ENCODE peak calls at places on chromosomes 12 and 14, in six cellular contexts. One of them, this sample, is unnamed.

GRCh38 chr14:97219356-97220017 is 422.3 kb downstream of the VRK1 start:
- DNase-seq in PC-3: no peak
- DNase-seq in epithelial cell of esophagus: no peak
- DNase-seq in neural progenitor cell: no peak
- DNase-seq in cardiac muscle cell: no peak
- DNase-seq in GM12865: no peak
- DNase-seq in this sample: peak

GRCh38 chr14:33564774-33565630 is 385.9 kb downstream of the EGLN3 start:
- DNase-seq in PC-3: peak
- DNase-seq in epithelial cell of esophagus: peak
- DNase-seq in neural progenitor cell: no peak
- DNase-seq in cardiac muscle cell: no peak
- DNase-seq in GM12865: peak
- DNase-seq in this sample: no peak

GRCh38 chr12:108857158-108857407 is 300 bp downstream of the SSH1 start:
- DNase-seq in PC-3: no peak
- DNase-seq in epithelial cell of esophagus: no peak
- DNase-seq in neural progenitor cell: no peak
- DNase-seq in cardiac muscle cell: no peak
- DNase-seq in GM12865: no peak
- DNase-seq in this sample: no peak

GRCh38 chr12:121581681-121582439 is 1.0 kb upstream of the KDM2B start:
- DNase-seq in PC-3: no peak
- DNase-seq in epithelial cell of esophagus: no peak
- DNase-seq in neural progenitor cell: peak
- DNase-seq in cardiac muscle cell: peak
- DNase-seq in GM12865: no peak
- DNase-seq in this sample: no peak

GRCh38 chr12:82555699-82556098 is 131.0 kb upstream of the TMTC2 start:
- DNase-seq in PC-3: peak
- DNase-seq in epithelial cell of esophagus: no peak
- DNase-seq in neural progenitor cell: no peak
- DNase-seq in cardiac muscle cell: no peak
- DNase-seq in GM12865: no peak
- DNase-seq in this sample: no peak

GRCh38 chr14:75881986-75882385 is 99.8 kb downstream of the TGFB3 start:
- DNase-seq in PC-3: no peak
- DNase-seq in epithelial cell of esophagus: no peak
- DNase-seq in neural progenitor cell: no peak
- DNase-seq in cardiac muscle cell: no peak
- DNase-seq in GM12865: no peak
- DNase-seq in this sample: no peak

GRCh38 chr12:95213928-95214327 is 3.3 kb downstream of the FGD6 start:
- DNase-seq in PC-3: no peak
- DNase-seq in epithelial cell of esophagus: no peak
- DNase-seq in neural progenitor cell: no peak
- DNase-seq in cardiac muscle cell: peak
- DNase-seq in GM12865: peak
- DNase-seq in this sample: no peak

GRCh38 chr12:94777936-94778335 is 127.6 kb upstream of the TMCC3 start:
- DNase-seq in PC-3: no peak
- DNase-seq in epithelial cell of esophagus: no peak
- DNase-seq in neural progenitor cell: no peak
- DNase-seq in cardiac muscle cell: no peak
- DNase-seq in GM12865: no peak
- DNase-seq in this sample: no peak

GRCh38 chr12:75881910-75882309 is 149.7 kb downstream of the PHLDA1 start:
- DNase-seq in PC-3: no peak
- DNase-seq in epithelial cell of esophagus: no peak
- DNase-seq in neural progenitor cell: no peak
- DNase-seq in cardiac muscle cell: no peak
- DNase-seq in GM12865: no peak
- DNase-seq in this sample: no peak

GRCh38 chr14:69948311-69948710 is 69.1 kb downstream of the SMOC1 start:
- DNase-seq in PC-3: no peak
- DNase-seq in epithelial cell of esophagus: no peak
- DNase-seq in neural progenitor cell: no peak
- DNase-seq in cardiac muscle cell: no peak
- DNase-seq in GM12865: no peak
- DNase-seq in this sample: no peak

GRCh38 chr12:100199347-100200136 is 1.1 kb upstream of the ACTR6 start:
- DNase-seq in PC-3: peak
- DNase-seq in epithelial cell of esophagus: peak
- DNase-seq in neural progenitor cell: peak
- DNase-seq in cardiac muscle cell: peak
- DNase-seq in GM12865: peak
- DNase-seq in this sample: peak

GRCh38 chr14:79320561-79320960 is 890.7 kb downstream of the DIO2 start:
- DNase-seq in PC-3: no peak
- DNase-seq in epithelial cell of esophagus: no peak
- DNase-seq in neural progenitor cell: no peak
- DNase-seq in cardiac muscle cell: no peak
- DNase-seq in GM12865: no peak
- DNase-seq in this sample: no peak

GRCh38 chr12:78290606-78291345 is 460.1 kb downstream of the NAV3 start:
- DNase-seq in PC-3: peak
- DNase-seq in epithelial cell of esophagus: peak
- DNase-seq in neural progenitor cell: no peak
- DNase-seq in cardiac muscle cell: no peak
- DNase-seq in GM12865: no peak
- DNase-seq in this sample: peak

GRCh38 chr12:98533723-98534251 is 18.4 kb downstream of the TMPO start:
- DNase-seq in PC-3: no peak
- DNase-seq in epithelial cell of esophagus: no peak
- DNase-seq in neural progenitor cell: no peak
- DNase-seq in cardiac muscle cell: peak
- DNase-seq in GM12865: no peak
- DNase-seq in this sample: no peak
- TF ChIP-seq CTCF in PC-3: no peak
- TF ChIP-seq CTCF in epithelial cell of esophagus: no peak
- TF ChIP-seq CTCF in neural progenitor cell: no peak
- TF ChIP-seq CTCF in cardiac muscle cell: no peak
- TF ChIP-seq CTCF in GM12865: no peak
- TF ChIP-seq CTCF in this sample: no peak

GRCh38 chr12:3313655-3314305 is 177.2 kb upstream of the PRMT8 start:
- DNase-seq in PC-3: peak
- DNase-seq in epithelial cell of esophagus: no peak
- DNase-seq in neural progenitor cell: peak
- DNase-seq in cardiac muscle cell: peak
- DNase-seq in GM12865: peak
- DNase-seq in this sample: peak
- TF ChIP-seq CTCF in PC-3: peak
- TF ChIP-seq CTCF in epithelial cell of esophagus: peak
- TF ChIP-seq CTCF in neural progenitor cell: peak
- TF ChIP-seq CTCF in cardiac muscle cell: peak
- TF ChIP-seq CTCF in GM12865: peak
- TF ChIP-seq CTCF in this sample: peak

DNA sequence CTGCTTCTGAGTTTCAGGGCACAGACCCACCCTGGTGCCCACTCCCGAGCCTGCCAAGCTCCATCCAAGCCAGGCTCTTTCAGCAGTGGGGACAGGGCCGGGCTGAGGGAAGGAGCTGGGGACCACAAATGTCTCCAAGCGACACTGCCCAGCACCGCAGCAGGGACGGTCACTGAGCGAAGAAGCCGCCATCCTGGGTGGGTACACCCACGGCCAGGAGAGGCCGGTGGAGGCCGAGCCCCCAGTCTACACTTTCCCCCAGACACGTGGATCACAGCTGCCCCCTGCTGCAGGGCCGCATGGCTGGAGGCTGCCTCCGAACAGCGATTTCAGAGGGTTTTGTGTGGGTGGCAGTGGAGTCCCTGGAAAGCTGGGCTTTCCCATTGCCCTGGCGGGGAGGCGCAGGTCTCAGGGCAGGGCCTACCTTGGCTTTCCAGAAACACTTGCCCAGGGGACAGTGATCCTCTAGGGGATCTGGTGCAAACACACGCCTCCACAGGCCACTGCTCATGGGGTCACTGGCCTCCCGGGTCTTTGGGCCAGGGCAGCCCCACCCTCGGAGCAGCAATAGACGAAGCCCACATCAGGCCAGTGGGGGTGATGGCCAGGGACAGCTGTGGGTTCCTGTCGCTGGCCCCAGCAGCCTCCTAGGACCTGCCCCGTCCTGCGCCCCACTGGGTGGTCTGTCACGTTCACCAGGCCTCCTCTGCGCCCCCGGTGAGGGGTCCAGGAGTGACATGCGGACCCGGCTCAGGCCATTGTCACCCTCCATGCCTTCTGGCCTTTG is 1.2 kb upstream of the GPR132 start:
- DNase-seq in PC-3: no peak
- DNase-seq in epithelial cell of esophagus: no peak
- DNase-seq in neural progenitor cell: no peak
- DNase-seq in cardiac muscle cell: no peak
- DNase-seq in GM12865: peak
- DNase-seq in this sample: no peak
- TF ChIP-seq CTCF in PC-3: no peak
- TF ChIP-seq CTCF in epithelial cell of esophagus: no peak
- TF ChIP-seq CTCF in neural progenitor cell: no peak
- TF ChIP-seq CTCF in cardiac muscle cell: no peak
- TF ChIP-seq CTCF in GM12865: peak
- TF ChIP-seq CTCF in this sample: no peak

DNA sequence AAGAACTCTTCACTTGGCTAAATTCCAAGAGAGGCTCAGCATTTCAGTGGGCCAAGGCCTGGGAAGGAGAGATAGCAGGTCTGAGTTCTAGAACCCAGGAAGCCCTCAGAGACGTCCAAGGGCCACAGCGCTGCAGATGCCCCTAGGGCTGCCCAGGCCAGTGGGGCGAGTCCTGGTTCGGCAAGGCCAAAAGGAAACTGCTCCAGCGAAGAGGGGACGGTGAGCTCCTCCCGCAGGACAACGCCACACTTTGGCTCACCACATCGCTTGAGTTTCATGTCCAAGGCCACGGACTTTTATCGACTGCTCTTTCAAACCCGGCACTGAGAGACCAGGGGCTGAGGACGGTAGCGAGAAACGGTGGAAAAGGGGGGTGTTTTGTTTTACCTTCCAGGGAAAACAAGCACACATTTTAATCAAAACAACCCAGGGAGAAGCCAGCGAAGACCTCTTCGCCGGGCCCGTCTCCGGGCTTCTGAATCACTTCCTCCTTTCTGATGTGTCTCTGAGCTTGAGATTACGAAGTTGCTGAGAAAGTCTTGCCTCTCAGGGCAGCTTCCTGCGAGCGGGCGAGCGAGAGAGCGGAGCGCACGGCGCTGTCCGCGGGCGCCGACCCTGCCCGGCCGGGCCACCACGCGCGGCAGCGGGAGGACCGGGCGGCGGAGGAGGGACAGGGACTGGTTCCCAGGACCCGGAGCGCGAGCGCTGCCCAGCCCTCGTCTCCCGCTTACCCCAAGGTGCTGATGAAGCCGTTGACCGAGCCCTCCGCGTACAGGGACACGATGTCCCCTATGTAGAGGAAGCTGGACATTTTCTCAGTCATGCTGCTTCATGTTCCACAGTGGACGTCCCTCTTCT is 806 bp downstream of the ITPR2 start:
- DNase-seq in PC-3: peak
- DNase-seq in epithelial cell of esophagus: peak
- DNase-seq in neural progenitor cell: peak
- DNase-seq in cardiac muscle cell: peak
- DNase-seq in GM12865: peak
- DNase-seq in this sample: peak
- TF ChIP-seq CTCF in PC-3: peak
- TF ChIP-seq CTCF in epithelial cell of esophagus: no peak
- TF ChIP-seq CTCF in neural progenitor cell: no peak
- TF ChIP-seq CTCF in cardiac muscle cell: no peak
- TF ChIP-seq CTCF in GM12865: no peak
- TF ChIP-seq CTCF in this sample: no peak

DNA sequence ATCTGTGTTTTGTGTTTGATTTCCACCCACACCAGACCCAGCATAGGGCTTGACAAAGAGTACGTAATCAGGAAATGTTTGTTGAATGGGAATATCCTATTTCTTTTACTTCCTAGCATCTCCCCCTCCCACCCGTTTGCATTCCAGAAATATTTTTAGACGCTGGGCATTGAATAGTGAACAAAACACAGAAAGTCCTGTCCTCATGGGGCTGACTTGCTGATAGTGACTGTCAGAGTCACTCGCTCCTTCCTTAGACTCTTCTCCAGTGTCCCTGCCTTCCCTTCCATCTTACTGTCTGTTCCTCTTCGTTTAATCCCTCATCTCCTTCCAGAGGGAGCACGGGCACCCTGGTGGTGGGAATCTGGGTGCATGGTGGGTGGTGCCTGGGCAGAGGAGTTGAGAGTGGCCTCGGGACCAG is 53.6 kb downstream of the SLC25A47 start:
- DNase-seq in PC-3: peak
- DNase-seq in epithelial cell of esophagus: peak
- DNase-seq in neural progenitor cell: peak
- DNase-seq in cardiac muscle cell: no peak
- DNase-seq in GM12865: no peak
- DNase-seq in this sample: peak
- TF ChIP-seq CTCF in PC-3: peak
- TF ChIP-seq CTCF in epithelial cell of esophagus: peak
- TF ChIP-seq CTCF in neural progenitor cell: peak
- TF ChIP-seq CTCF in cardiac muscle cell: peak
- TF ChIP-seq CTCF in GM12865: no peak
- TF ChIP-seq CTCF in this sample: peak

GRCh38 chr12:9148926-9149325 is 33.2 kb upstream of the A2M start:
- DNase-seq in PC-3: no peak
- DNase-seq in epithelial cell of esophagus: no peak
- DNase-seq in neural progenitor cell: no peak
- DNase-seq in cardiac muscle cell: no peak
- DNase-seq in GM12865: no peak
- DNase-seq in this sample: no peak

GRCh38 chr12:9143929-9144328 is 28.2 kb upstream of the A2M start:
- DNase-seq in PC-3: no peak
- DNase-seq in epithelial cell of esophagus: no peak
- DNase-seq in neural progenitor cell: no peak
- DNase-seq in cardiac muscle cell: no peak
- DNase-seq in GM12865: no peak
- DNase-seq in this sample: no peak

DNA sequence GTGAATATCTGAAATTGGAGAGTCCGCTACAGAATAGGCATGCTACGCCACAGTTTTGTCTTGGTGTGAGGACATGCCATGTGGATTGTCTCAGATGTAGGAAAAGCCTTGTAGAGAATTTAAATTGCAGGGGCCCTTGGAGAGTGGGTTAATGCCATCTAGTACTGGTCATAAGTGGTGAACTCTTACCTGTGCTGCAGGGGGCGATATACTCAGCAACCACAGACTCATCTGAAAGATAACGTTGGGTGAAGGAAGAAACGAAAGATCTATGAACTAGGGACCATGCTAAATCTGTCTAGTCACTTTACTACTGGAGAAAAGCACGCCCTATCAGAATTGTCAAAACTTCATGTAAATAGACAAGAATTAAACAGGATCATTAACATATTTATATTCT is 33.7 kb upstream of the A2M start:
- DNase-seq in PC-3: no peak
- DNase-seq in epithelial cell of esophagus: peak
- DNase-seq in neural progenitor cell: no peak
- DNase-seq in cardiac muscle cell: no peak
- DNase-seq in GM12865: no peak
- DNase-seq in this sample: no peak
- TF ChIP-seq CTCF in PC-3: peak
- TF ChIP-seq CTCF in epithelial cell of esophagus: peak
- TF ChIP-seq CTCF in neural progenitor cell: peak
- TF ChIP-seq CTCF in cardiac muscle cell: no peak
- TF ChIP-seq CTCF in GM12865: peak
- TF ChIP-seq CTCF in this sample: no peak

This sample was measured in nephron progenitor cell.